ENCODE peak calls at places on chromosomes 7 and 10, in ten cellular contexts. One of them, this sample, is unnamed.

GRCh38 chr7:107372298-107372697 is 97.6 kb upstream of the GPR22 start:
- DNase-seq in PC-3: peak; percentile 57
- DNase-seq in dorsolateral prefrontal cortex: no peak
- DNase-seq in activated CD8-positive, alpha-beta memory T cell treated with anti-CD3 and anti-CD28 coated beads for 48 hours: no peak
- DNase-seq in EL: peak; percentile 50
- DNase-seq in activated CD4-positive, alpha-beta T cell treated with anti-CD3 and anti-CD28 coated beads for 48 hours: no peak
- DNase-seq in NCI-H1105 treated with DMSO at 0.1 percent for 48 hours: no peak
- DNase-seq in stimulated activated CD4-positive, alpha-beta T cell treated with anti-CD3 and anti-CD28 coated beads, Interleukin-15, amount 100 ng/mL, for 1 hour: no peak
- DNase-seq in adipocyte: peak; percentile 75
- DNase-seq in epithelial cell of esophagus: peak; percentile 41
- DNase-seq in this sample: peak; percentile 55

GRCh38 chr7:98210513-98211220 is 572 bp upstream of the BHLHA15 start:
- DNase-seq in NCI-H1105 treated with DMSO at 0.1 percent for 48 hours: peak; percentile 42
- DNase-seq in epithelial cell of esophagus: no peak
- DNase-seq in activated CD8-positive, alpha-beta memory T cell treated with anti-CD3 and anti-CD28 coated beads for 48 hours: no peak
- DNase-seq in stimulated activated CD4-positive, alpha-beta T cell treated with anti-CD3 and anti-CD28 coated beads, Interleukin-15, amount 100 ng/mL, for 1 hour: no peak
- DNase-seq in activated CD4-positive, alpha-beta T cell treated with anti-CD3 and anti-CD28 coated beads for 48 hours: no peak
- DNase-seq in dorsolateral prefrontal cortex: peak; percentile 58
- DNase-seq in EL: peak; percentile 36
- DNase-seq in adipocyte: peak; percentile 27
- DNase-seq in PC-3: no peak
- DNase-seq in this sample: no peak

GRCh38 chr7:101633516-101633915 is 4.4 kb upstream of the MYL10 start:
- DNase-seq in epithelial cell of esophagus: no peak
- DNase-seq in dorsolateral prefrontal cortex: no peak
- DNase-seq in adipocyte: no peak
- DNase-seq in PC-3: no peak
- DNase-seq in EL: no peak
- DNase-seq in NCI-H1105 treated with DMSO at 0.1 percent for 48 hours: no peak
- DNase-seq in stimulated activated CD4-positive, alpha-beta T cell treated with anti-CD3 and anti-CD28 coated beads, Interleukin-15, amount 100 ng/mL, for 1 hour: no peak
- DNase-seq in activated CD8-positive, alpha-beta memory T cell treated with anti-CD3 and anti-CD28 coated beads for 48 hours: no peak
- DNase-seq in activated CD4-positive, alpha-beta T cell treated with anti-CD3 and anti-CD28 coated beads for 48 hours: no peak
- DNase-seq in this sample: no peak

GRCh38 chr10:51804861-51805260 is 105.5 kb upstream of the CSTF2T start:
- DNase-seq in PC-3: peak; percentile 96
- DNase-seq in NCI-H1105 treated with DMSO at 0.1 percent for 48 hours: no peak
- DNase-seq in epithelial cell of esophagus: peak; percentile 63
- DNase-seq in activated CD4-positive, alpha-beta T cell treated with anti-CD3 and anti-CD28 coated beads for 48 hours: no peak
- DNase-seq in adipocyte: peak; percentile 13
- DNase-seq in EL: peak; percentile 46
- DNase-seq in dorsolateral prefrontal cortex: no peak
- DNase-seq in stimulated activated CD4-positive, alpha-beta T cell treated with anti-CD3 and anti-CD28 coated beads, Interleukin-15, amount 100 ng/mL, for 1 hour: no peak
- DNase-seq in activated CD8-positive, alpha-beta memory T cell treated with anti-CD3 and anti-CD28 coated beads for 48 hours: no peak
- DNase-seq in this sample: peak; percentile 14

GRCh38 chr10:106625761-106626160 is 538.7 kb downstream of the SORCS1 start:
- DNase-seq in stimulated activated CD4-positive, alpha-beta T cell treated with anti-CD3 and anti-CD28 coated beads, Interleukin-15, amount 100 ng/mL, for 1 hour: no peak
- DNase-seq in activated CD4-positive, alpha-beta T cell treated with anti-CD3 and anti-CD28 coated beads for 48 hours: no peak
- DNase-seq in epithelial cell of esophagus: no peak
- DNase-seq in activated CD8-positive, alpha-beta memory T cell treated with anti-CD3 and anti-CD28 coated beads for 48 hours: no peak
- DNase-seq in NCI-H1105 treated with DMSO at 0.1 percent for 48 hours: no peak
- DNase-seq in PC-3: no peak
- DNase-seq in EL: no peak
- DNase-seq in dorsolateral prefrontal cortex: no peak
- DNase-seq in adipocyte: no peak
- DNase-seq in this sample: no peak

GRCh38 chr10:114258274-114258840 is 19.3 kb downstream of the VWA2 start:
- DNase-seq in NCI-H1105 treated with DMSO at 0.1 percent for 48 hours: no peak
- DNase-seq in dorsolateral prefrontal cortex: no peak
- DNase-seq in activated CD4-positive, alpha-beta T cell treated with anti-CD3 and anti-CD28 coated beads for 48 hours: no peak
- DNase-seq in activated CD8-positive, alpha-beta memory T cell treated with anti-CD3 and anti-CD28 coated beads for 48 hours: no peak
- DNase-seq in stimulated activated CD4-positive, alpha-beta T cell treated with anti-CD3 and anti-CD28 coated beads, Interleukin-15, amount 100 ng/mL, for 1 hour: no peak
- DNase-seq in EL: no peak
- DNase-seq in PC-3: no peak
- DNase-seq in adipocyte: no peak
- DNase-seq in epithelial cell of esophagus: no peak
- DNase-seq in this sample: no peak

GRCh38 chr7:30459591-30460245 is 18.9 kb downstream of the NOD1 start:
- DNase-seq in activated CD8-positive, alpha-beta memory T cell treated with anti-CD3 and anti-CD28 coated beads for 48 hours: no peak
- DNase-seq in stimulated activated CD4-positive, alpha-beta T cell treated with anti-CD3 and anti-CD28 coated beads, Interleukin-15, amount 100 ng/mL, for 1 hour: no peak
- DNase-seq in adipocyte: peak; percentile 89
- DNase-seq in epithelial cell of esophagus: peak; percentile 36
- DNase-seq in dorsolateral prefrontal cortex: no peak
- DNase-seq in PC-3: peak; percentile 54
- DNase-seq in activated CD4-positive, alpha-beta T cell treated with anti-CD3 and anti-CD28 coated beads for 48 hours: no peak
- DNase-seq in NCI-H1105 treated with DMSO at 0.1 percent for 48 hours: no peak
- DNase-seq in EL: peak; percentile 95
- DNase-seq in this sample: peak; percentile 93

GRCh38 chr10:70847666-70848360 is 32.1 kb downstream of the SGPL1 start:
- DNase-seq in NCI-H1105 treated with DMSO at 0.1 percent for 48 hours: no peak
- DNase-seq in activated CD4-positive, alpha-beta T cell treated with anti-CD3 and anti-CD28 coated beads for 48 hours: no peak
- DNase-seq in activated CD8-positive, alpha-beta memory T cell treated with anti-CD3 and anti-CD28 coated beads for 48 hours: no peak
- DNase-seq in epithelial cell of esophagus: no peak
- DNase-seq in dorsolateral prefrontal cortex: no peak
- DNase-seq in EL: no peak
- DNase-seq in stimulated activated CD4-positive, alpha-beta T cell treated with anti-CD3 and anti-CD28 coated beads, Interleukin-15, amount 100 ng/mL, for 1 hour: no peak
- DNase-seq in PC-3: no peak
- DNase-seq in adipocyte: no peak
- DNase-seq in this sample: no peak

GRCh38 chr10:104337527-104337984 is 709 bp downstream of the ITPRIP start:
- DNase-seq in PC-3: peak; percentile 22
- DNase-seq in activated CD4-positive, alpha-beta T cell treated with anti-CD3 and anti-CD28 coated beads for 48 hours: no peak
- DNase-seq in adipocyte: peak; percentile 71
- DNase-seq in epithelial cell of esophagus: no peak
- DNase-seq in activated CD8-positive, alpha-beta memory T cell treated with anti-CD3 and anti-CD28 coated beads for 48 hours: no peak
- DNase-seq in dorsolateral prefrontal cortex: no peak
- DNase-seq in NCI-H1105 treated with DMSO at 0.1 percent for 48 hours: no peak
- DNase-seq in stimulated activated CD4-positive, alpha-beta T cell treated with anti-CD3 and anti-CD28 coated beads, Interleukin-15, amount 100 ng/mL, for 1 hour: no peak
- DNase-seq in EL: peak; percentile 49
- DNase-seq in this sample: peak; percentile 49

GRCh38 chr7:151711906-151712771 is 164.8 kb downstream of the PRKAG2 start:
- DNase-seq in dorsolateral prefrontal cortex: no peak
- DNase-seq in NCI-H1105 treated with DMSO at 0.1 percent for 48 hours: no peak
- DNase-seq in adipocyte: no peak
- DNase-seq in epithelial cell of esophagus: no peak
- DNase-seq in activated CD8-positive, alpha-beta memory T cell treated with anti-CD3 and anti-CD28 coated beads for 48 hours: no peak
- DNase-seq in stimulated activated CD4-positive, alpha-beta T cell treated with anti-CD3 and anti-CD28 coated beads, Interleukin-15, amount 100 ng/mL, for 1 hour: no peak
- DNase-seq in EL: no peak
- DNase-seq in activated CD4-positive, alpha-beta T cell treated with anti-CD3 and anti-CD28 coated beads for 48 hours: no peak
- DNase-seq in PC-3: no peak
- DNase-seq in this sample: no peak

GRCh38 chr7:31114593-31115343 is 62.7 kb downstream of the ADCYAP1R1 start:
- DNase-seq in PC-3: peak; percentile 56
- DNase-seq in adipocyte: peak; percentile 54
- DNase-seq in activated CD4-positive, alpha-beta T cell treated with anti-CD3 and anti-CD28 coated beads for 48 hours: no peak
- DNase-seq in epithelial cell of esophagus: peak; percentile 69
- DNase-seq in stimulated activated CD4-positive, alpha-beta T cell treated with anti-CD3 and anti-CD28 coated beads, Interleukin-15, amount 100 ng/mL, for 1 hour: no peak
- DNase-seq in dorsolateral prefrontal cortex: no peak
- DNase-seq in activated CD8-positive, alpha-beta memory T cell treated with anti-CD3 and anti-CD28 coated beads for 48 hours: no peak
- DNase-seq in NCI-H1105 treated with DMSO at 0.1 percent for 48 hours: no peak
- DNase-seq in EL: peak; percentile 12
- DNase-seq in this sample: peak; percentile 50

GRCh38 chr10:84075226-84076046 is 63.9 kb upstream of the GHITM start:
- DNase-seq in PC-3: no peak
- DNase-seq in NCI-H1105 treated with DMSO at 0.1 percent for 48 hours: no peak
- DNase-seq in epithelial cell of esophagus: no peak
- DNase-seq in dorsolateral prefrontal cortex: no peak
- DNase-seq in activated CD4-positive, alpha-beta T cell treated with anti-CD3 and anti-CD28 coated beads for 48 hours: no peak
- DNase-seq in stimulated activated CD4-positive, alpha-beta T cell treated with anti-CD3 and anti-CD28 coated beads, Interleukin-15, amount 100 ng/mL, for 1 hour: no peak
- DNase-seq in EL: peak; percentile 42
- DNase-seq in adipocyte: no peak
- DNase-seq in activated CD8-positive, alpha-beta memory T cell treated with anti-CD3 and anti-CD28 coated beads for 48 hours: no peak
- DNase-seq in this sample: no peak

GRCh38 chr7:18753972-18754610 is 258.5 kb downstream of the HDAC9 start:
- DNase-seq in activated CD8-positive, alpha-beta memory T cell treated with anti-CD3 and anti-CD28 coated beads for 48 hours: no peak
- DNase-seq in epithelial cell of esophagus: no peak
- DNase-seq in dorsolateral prefrontal cortex: no peak
- DNase-seq in activated CD4-positive, alpha-beta T cell treated with anti-CD3 and anti-CD28 coated beads for 48 hours: no peak
- DNase-seq in adipocyte: peak; percentile 70
- DNase-seq in PC-3: no peak
- DNase-seq in EL: peak; percentile 94
- DNase-seq in stimulated activated CD4-positive, alpha-beta T cell treated with anti-CD3 and anti-CD28 coated beads, Interleukin-15, amount 100 ng/mL, for 1 hour: no peak
- DNase-seq in NCI-H1105 treated with DMSO at 0.1 percent for 48 hours: no peak
- DNase-seq in this sample: peak; percentile 95

GRCh38 chr7:100894860-100895700 is 608 bp downstream of the ACHE start:
- DNase-seq in activated CD8-positive, alpha-beta memory T cell treated with anti-CD3 and anti-CD28 coated beads for 48 hours: no peak
- DNase-seq in PC-3: peak; percentile 38
- DNase-seq in NCI-H1105 treated with DMSO at 0.1 percent for 48 hours: peak; percentile 28
- DNase-seq in dorsolateral prefrontal cortex: no peak
- DNase-seq in stimulated activated CD4-positive, alpha-beta T cell treated with anti-CD3 and anti-CD28 coated beads, Interleukin-15, amount 100 ng/mL, for 1 hour: no peak
- DNase-seq in adipocyte: peak; percentile 78
- DNase-seq in epithelial cell of esophagus: no peak
- DNase-seq in EL: peak; percentile 20
- DNase-seq in activated CD4-positive, alpha-beta T cell treated with anti-CD3 and anti-CD28 coated beads for 48 hours: peak; percentile 68
- DNase-seq in this sample: no peak

GRCh38 chr7:131346885-131347592 is 19.4 kb downstream of the MKLN1 start:
- DNase-seq in NCI-H1105 treated with DMSO at 0.1 percent for 48 hours: peak; percentile 34
- DNase-seq in stimulated activated CD4-positive, alpha-beta T cell treated with anti-CD3 and anti-CD28 coated beads, Interleukin-15, amount 100 ng/mL, for 1 hour: no peak
- DNase-seq in EL: no peak
- DNase-seq in activated CD4-positive, alpha-beta T cell treated with anti-CD3 and anti-CD28 coated beads for 48 hours: no peak
- DNase-seq in dorsolateral prefrontal cortex: no peak
- DNase-seq in PC-3: peak; percentile 55
- DNase-seq in activated CD8-positive, alpha-beta memory T cell treated with anti-CD3 and anti-CD28 coated beads for 48 hours: no peak
- DNase-seq in epithelial cell of esophagus: peak; percentile 84
- DNase-seq in adipocyte: no peak
- DNase-seq in this sample: no peak

GRCh38 chr7:132656846-132657776 is 80.8 kb upstream of the PLXNA4 start:
- DNase-seq in PC-3: peak; percentile 32
- DNase-seq in dorsolateral prefrontal cortex: no peak
- DNase-seq in adipocyte: peak; percentile 4
- DNase-seq in EL: peak; percentile 8
- DNase-seq in stimulated activated CD4-positive, alpha-beta T cell treated with anti-CD3 and anti-CD28 coated beads, Interleukin-15, amount 100 ng/mL, for 1 hour: no peak
- DNase-seq in NCI-H1105 treated with DMSO at 0.1 percent for 48 hours: peak; percentile 16
- DNase-seq in activated CD4-positive, alpha-beta T cell treated with anti-CD3 and anti-CD28 coated beads for 48 hours: no peak
- DNase-seq in activated CD8-positive, alpha-beta memory T cell treated with anti-CD3 and anti-CD28 coated beads for 48 hours: no peak
- DNase-seq in epithelial cell of esophagus: peak; percentile 8
- DNase-seq in this sample: no peak

GRCh38 chr10:123136806-123137642 is 1.3 kb downstream of the HMX3 start:
- DNase-seq in adipocyte: peak; percentile 35
- DNase-seq in dorsolateral prefrontal cortex: no peak
- DNase-seq in PC-3: no peak
- DNase-seq in NCI-H1105 treated with DMSO at 0.1 percent for 48 hours: no peak
- DNase-seq in epithelial cell of esophagus: no peak
- DNase-seq in activated CD4-positive, alpha-beta T cell treated with anti-CD3 and anti-CD28 coated beads for 48 hours: peak; percentile 55
- DNase-seq in activated CD8-positive, alpha-beta memory T cell treated with anti-CD3 and anti-CD28 coated beads for 48 hours: no peak
- DNase-seq in stimulated activated CD4-positive, alpha-beta T cell treated with anti-CD3 and anti-CD28 coated beads, Interleukin-15, amount 100 ng/mL, for 1 hour: no peak
- DNase-seq in EL: peak; percentile 30
- DNase-seq in this sample: no peak

GRCh38 chr10:111113961-111114830 is 37.4 kb downstream of the ADRA2A start:
- DNase-seq in dorsolateral prefrontal cortex: peak; percentile 67
- DNase-seq in adipocyte: no peak
- DNase-seq in activated CD4-positive, alpha-beta T cell treated with anti-CD3 and anti-CD28 coated beads for 48 hours: no peak
- DNase-seq in stimulated activated CD4-positive, alpha-beta T cell treated with anti-CD3 and anti-CD28 coated beads, Interleukin-15, amount 100 ng/mL, for 1 hour: no peak
- DNase-seq in EL: peak; percentile 42
- DNase-seq in PC-3: no peak
- DNase-seq in NCI-H1105 treated with DMSO at 0.1 percent for 48 hours: no peak
- DNase-seq in epithelial cell of esophagus: no peak
- DNase-seq in activated CD8-positive, alpha-beta memory T cell treated with anti-CD3 and anti-CD28 coated beads for 48 hours: no peak
- DNase-seq in this sample: peak; percentile 14

GRCh38 chr10:13893926-13894325 is 307.2 kb downstream of the PRPF18 start:
- DNase-seq in NCI-H1105 treated with DMSO at 0.1 percent for 48 hours: no peak
- DNase-seq in dorsolateral prefrontal cortex: no peak
- DNase-seq in PC-3: peak; percentile 65
- DNase-seq in activated CD8-positive, alpha-beta memory T cell treated with anti-CD3 and anti-CD28 coated beads for 48 hours: no peak
- DNase-seq in epithelial cell of esophagus: peak; percentile 36
- DNase-seq in adipocyte: no peak
- DNase-seq in stimulated activated CD4-positive, alpha-beta T cell treated with anti-CD3 and anti-CD28 coated beads, Interleukin-15, amount 100 ng/mL, for 1 hour: no peak
- DNase-seq in activated CD4-positive, alpha-beta T cell treated with anti-CD3 and anti-CD28 coated beads for 48 hours: no peak
- DNase-seq in EL: peak; percentile 78
- DNase-seq in this sample: no peak

GRCh38 chr10:15879663-15880062 is 19.4 kb upstream of the MINDY3 start:
- DNase-seq in epithelial cell of esophagus: peak; percentile 25
- DNase-seq in PC-3: no peak
- DNase-seq in EL: no peak
- DNase-seq in NCI-H1105 treated with DMSO at 0.1 percent for 48 hours: no peak
- DNase-seq in activated CD8-positive, alpha-beta memory T cell treated with anti-CD3 and anti-CD28 coated beads for 48 hours: no peak
- DNase-seq in activated CD4-positive, alpha-beta T cell treated with anti-CD3 and anti-CD28 coated beads for 48 hours: no peak
- DNase-seq in stimulated activated CD4-positive, alpha-beta T cell treated with anti-CD3 and anti-CD28 coated beads, Interleukin-15, amount 100 ng/mL, for 1 hour: no peak
- DNase-seq in dorsolateral prefrontal cortex: no peak
- DNase-seq in adipocyte: no peak
- DNase-seq in this sample: no peak

GRCh38 chr10:61749271-61749670 is 86.5 kb downstream of the CABCOCO1 start:
- DNase-seq in dorsolateral prefrontal cortex: no peak
- DNase-seq in NCI-H1105 treated with DMSO at 0.1 percent for 48 hours: no peak
- DNase-seq in PC-3: peak; percentile 70
- DNase-seq in adipocyte: no peak
- DNase-seq in epithelial cell of esophagus: no peak
- DNase-seq in activated CD8-positive, alpha-beta memory T cell treated with anti-CD3 and anti-CD28 coated beads for 48 hours: no peak
- DNase-seq in stimulated activated CD4-positive, alpha-beta T cell treated with anti-CD3 and anti-CD28 coated beads, Interleukin-15, amount 100 ng/mL, for 1 hour: no peak
- DNase-seq in activated CD4-positive, alpha-beta T cell treated with anti-CD3 and anti-CD28 coated beads for 48 hours: no peak
- DNase-seq in EL: no peak
- DNase-seq in this sample: no peak

GRCh38 chr10:132685121-132685891 is 100.6 kb downstream of the NKX6-2 start:
- DNase-seq in activated CD8-positive, alpha-beta memory T cell treated with anti-CD3 and anti-CD28 coated beads for 48 hours: no peak
- DNase-seq in stimulated activated CD4-positive, alpha-beta T cell treated with anti-CD3 and anti-CD28 coated beads, Interleukin-15, amount 100 ng/mL, for 1 hour: no peak
- DNase-seq in dorsolateral prefrontal cortex: peak; percentile 93
- DNase-seq in EL: peak; percentile 27
- DNase-seq in NCI-H1105 treated with DMSO at 0.1 percent for 48 hours: no peak
- DNase-seq in PC-3: peak; percentile 88
- DNase-seq in epithelial cell of esophagus: peak; percentile 64
- DNase-seq in activated CD4-positive, alpha-beta T cell treated with anti-CD3 and anti-CD28 coated beads for 48 hours: peak; percentile 47
- DNase-seq in adipocyte: peak; percentile 8
- DNase-seq in this sample: peak; percentile 65

GRCh38 chr7:47940482-47941001 is 7.7 kb downstream of the PKD1L1 start:
- DNase-seq in stimulated activated CD4-positive, alpha-beta T cell treated with anti-CD3 and anti-CD28 coated beads, Interleukin-15, amount 100 ng/mL, for 1 hour: no peak
- DNase-seq in EL: peak; percentile 87
- DNase-seq in activated CD4-positive, alpha-beta T cell treated with anti-CD3 and anti-CD28 coated beads for 48 hours: no peak
- DNase-seq in dorsolateral prefrontal cortex: no peak
- DNase-seq in adipocyte: peak; percentile 52
- DNase-seq in epithelial cell of esophagus: no peak
- DNase-seq in PC-3: no peak
- DNase-seq in NCI-H1105 treated with DMSO at 0.1 percent for 48 hours: no peak
- DNase-seq in activated CD8-positive, alpha-beta memory T cell treated with anti-CD3 and anti-CD28 coated beads for 48 hours: no peak
- DNase-seq in this sample: peak; percentile 37

GRCh38 chr10:78295242-78295641 is 261.6 kb downstream of the RPS24 start:
- DNase-seq in epithelial cell of esophagus: no peak
- DNase-seq in EL: no peak
- DNase-seq in dorsolateral prefrontal cortex: no peak
- DNase-seq in activated CD8-positive, alpha-beta memory T cell treated with anti-CD3 and anti-CD28 coated beads for 48 hours: no peak
- DNase-seq in activated CD4-positive, alpha-beta T cell treated with anti-CD3 and anti-CD28 coated beads for 48 hours: no peak
- DNase-seq in PC-3: no peak
- DNase-seq in NCI-H1105 treated with DMSO at 0.1 percent for 48 hours: no peak
- DNase-seq in stimulated activated CD4-positive, alpha-beta T cell treated with anti-CD3 and anti-CD28 coated beads, Interleukin-15, amount 100 ng/mL, for 1 hour: no peak
- DNase-seq in adipocyte: no peak
- DNase-seq in this sample: no peak

GRCh38 chr10:85655394-85655793 is 711.2 kb downstream of the GRID1 start:
- DNase-seq in adipocyte: no peak
- DNase-seq in dorsolateral prefrontal cortex: no peak
- DNase-seq in EL: no peak
- DNase-seq in NCI-H1105 treated with DMSO at 0.1 percent for 48 hours: no peak
- DNase-seq in PC-3: no peak
- DNase-seq in activated CD4-positive, alpha-beta T cell treated with anti-CD3 and anti-CD28 coated beads for 48 hours: no peak
- DNase-seq in epithelial cell of esophagus: no peak
- DNase-seq in stimulated activated CD4-positive, alpha-beta T cell treated with anti-CD3 and anti-CD28 coated beads, Interleukin-15, amount 100 ng/mL, for 1 hour: no peak
- DNase-seq in activated CD8-positive, alpha-beta memory T cell treated with anti-CD3 and anti-CD28 coated beads for 48 hours: no peak
- DNase-seq in this sample: peak; percentile 83

GRCh38 chr7:75626954-75627353 is 111.8 kb downstream of the HIP1 start:
- DNase-seq in dorsolateral prefrontal cortex: no peak
- DNase-seq in stimulated activated CD4-positive, alpha-beta T cell treated with anti-CD3 and anti-CD28 coated beads, Interleukin-15, amount 100 ng/mL, for 1 hour: no peak
- DNase-seq in adipocyte: no peak
- DNase-seq in PC-3: no peak
- DNase-seq in NCI-H1105 treated with DMSO at 0.1 percent for 48 hours: no peak
- DNase-seq in activated CD8-positive, alpha-beta memory T cell treated with anti-CD3 and anti-CD28 coated beads for 48 hours: no peak
- DNase-seq in epithelial cell of esophagus: no peak
- DNase-seq in activated CD4-positive, alpha-beta T cell treated with anti-CD3 and anti-CD28 coated beads for 48 hours: no peak
- DNase-seq in EL: no peak
- DNase-seq in this sample: no peak

GRCh38 chr7:2508327-2509231 is 11.0 kb upstream of the LFNG start:
- DNase-seq in NCI-H1105 treated with DMSO at 0.1 percent for 48 hours: no peak
- DNase-seq in dorsolateral prefrontal cortex: no peak
- DNase-seq in EL: peak; percentile 75
- DNase-seq in epithelial cell of esophagus: peak; percentile 64
- DNase-seq in PC-3: no peak
- DNase-seq in activated CD4-positive, alpha-beta T cell treated with anti-CD3 and anti-CD28 coated beads for 48 hours: peak; percentile 80
- DNase-seq in stimulated activated CD4-positive, alpha-beta T cell treated with anti-CD3 and anti-CD28 coated beads, Interleukin-15, amount 100 ng/mL, for 1 hour: peak; percentile 55
- DNase-seq in adipocyte: peak; percentile 65
- DNase-seq in activated CD8-positive, alpha-beta memory T cell treated with anti-CD3 and anti-CD28 coated beads for 48 hours: no peak
- DNase-seq in this sample: peak; percentile 25

GRCh38 chr10:8392216-8392615 is 337.7 kb downstream of the GATA3 start:
- DNase-seq in dorsolateral prefrontal cortex: no peak
- DNase-seq in epithelial cell of esophagus: peak; percentile 80
- DNase-seq in activated CD8-positive, alpha-beta memory T cell treated with anti-CD3 and anti-CD28 coated beads for 48 hours: no peak
- DNase-seq in activated CD4-positive, alpha-beta T cell treated with anti-CD3 and anti-CD28 coated beads for 48 hours: no peak
- DNase-seq in NCI-H1105 treated with DMSO at 0.1 percent for 48 hours: no peak
- DNase-seq in stimulated activated CD4-positive, alpha-beta T cell treated with anti-CD3 and anti-CD28 coated beads, Interleukin-15, amount 100 ng/mL, for 1 hour: no peak
- DNase-seq in EL: peak; percentile 26
- DNase-seq in PC-3: peak; percentile 69
- DNase-seq in adipocyte: peak; percentile 29
- DNase-seq in this sample: peak; percentile 59

This sample was measured in astrocyte of the spinal cord.